ENCODE peak calls at places on chromosomes 6 and 20, in four cellular contexts. N, F, U and Q are unnamed samples.

GRCh38 chr6:18211338-18211737 is 53.0 kb downstream of the DEK start:
- DNase-seq in N (no peak), F (no peak), U (no peak), Q (no peak)

GRCh38 chr6:107800564-107801164 is 23.4 kb downstream of the SCML4 start:
- DNase-seq in N (no peak), F (no peak), U (no peak), Q (no peak)

GRCh38 chr6:37516076-37516919 is 16.6 kb upstream of the CCDC167 start:
- DNase-seq in N (no peak), F (peak), U (no peak), Q (no peak)

GRCh38 chr6:13813621-13814175 is 659 bp downstream of the MCUR1 start:
- DNase-seq in N (no peak), F (peak), U (peak), Q (peak)

GRCh38 chr20:10429443-10429981 is 4.5 kb downstream of the MKKS start:
- DNase-seq in N (no peak), F (peak), U (no peak), Q (no peak)

GRCh38 chr6:113855500-113856010 is 1.6 kb upstream of the MARCKS start:
- DNase-seq in N (no peak), F (peak), U (peak), Q (no peak)

GRCh38 chr6:133890941-133891813 is 2.3 kb downstream of the TCF21 start:
- DNase-seq in N (no peak), F (peak), U (peak), Q (no peak)

GRCh38 chr6:10030942-10031537 is 383.8 kb downstream of the TFAP2A start:
- DNase-seq in N (no peak), F (no peak), U (no peak), Q (no peak)

GRCh38 chr6:163585932-163586437 is 171.5 kb downstream of the QKI start:
- DNase-seq in N (peak), F (no peak), U (peak), Q (peak)

GRCh38 chr20:59412896-59413295 is 112.5 kb downstream of the EDN3 start:
- DNase-seq in N (no peak), F (no peak), U (no peak), Q (no peak)

GRCh38 chr6:6843057-6843627 is 254.6 kb downstream of the LY86 start:
- DNase-seq in N (no peak), F (no peak), U (peak), Q (no peak)

GRCh38 chr6:31785475-31785874 is 8.3 kb upstream of the VWA7 start:
- DNase-seq in N (no peak), F (no peak), U (no peak), Q (no peak)

GRCh38 chr20:59903631-59904030 is 29.8 kb downstream of the SYCP2 start:
- DNase-seq in N (no peak), F (no peak), U (no peak), Q (no peak)

GRCh38 chr6:170282512-170283158 is 8.2 kb downstream of the DLL1 start:
- DNase-seq in N (no peak), F (no peak), U (no peak), Q (no peak)

GRCh38 chr6:160154471-160154870 is 32.9 kb downstream of the SLC22A1 start:
- DNase-seq in N (no peak), F (no peak), U (no peak), Q (no peak)

GRCh38 chr6:107489636-107490567 is at the start of gene SOBP:
- DNase-seq in N (no peak), F (peak), U (peak), Q (no peak)

GRCh38 chr20:58714340-58714922 is 21.8 kb downstream of the NPEPL1 start:
- DNase-seq in N (no peak), F (no peak), U (peak), Q (no peak)

GRCh38 chr6:72525821-72526550 is 95.9 kb upstream of the KCNQ5 start:
- DNase-seq in N (no peak), F (no peak), U (no peak), Q (peak)

GRCh38 chr6:169639653-169640278 is 62.1 kb downstream of the WDR27 start:
- DNase-seq in N (no peak), F (no peak), U (no peak), Q (no peak)

GRCh38 chr20:49948809-49949507 is 12.8 kb downstream of the RNF114 start:
- DNase-seq in N (peak), F (no peak), U (peak), Q (peak)

GRCh38 chr6:17629824-17630510 is 29.9 kb downstream of the FAM8A1 start:
- DNase-seq in N (no peak), F (no peak), U (no peak), Q (no peak)

GRCh38 chr6:134551245-134551960 is 233.5 kb upstream of the SGK1 start:
- DNase-seq in N (peak), F (no peak), U (peak), Q (peak)

GRCh38 chr20:32621071-32621913 is 36.2 kb upstream of the NOL4L start:
- DNase-seq in N (no peak), F (no peak), U (peak), Q (no peak)

GRCh38 chr6:3516094-3516493 is 59.2 kb upstream of the SLC22A23 start:
- DNase-seq in N (no peak), F (no peak), U (no peak), Q (no peak)

GRCh38 chr20:47235853-47236638 is 120.5 kb downstream of the ZMYND8 start:
- DNase-seq in N (no peak), F (no peak), U (no peak), Q (no peak)

GRCh38 chr6:111791415-111791814 is 81.8 kb downstream of the FYN start:
- DNase-seq in N (no peak), F (no peak), U (peak), Q (no peak)

GRCh38 chr6:158818008-158818579 is 1.1 kb downstream of the EZR start:
- DNase-seq in N (no peak), F (peak), U (peak), Q (no peak)

GRCh38 chr6:88963139-88964090 is at the start of gene RNGTT:
- DNase-seq in N (peak), F (peak), U (peak), Q (peak)

GRCh38 chr6:117188627-117189201 is 76.6 kb upstream of the VGLL2 start:
- DNase-seq in N (no peak), F (no peak), U (no peak), Q (no peak)

GRCh38 chr20:1298888-1299511 is 29.9 kb downstream of the SDCBP2 start:
- DNase-seq in N (no peak), F (no peak), U (no peak), Q (no peak)

GRCh38 chr6:45667265-45667664 is 289.5 kb upstream of the SUPT3H start:
- DNase-seq in N (no peak), F (no peak), U (no peak), Q (no peak)

GRCh38 chr20:1265226-1265915 is 723 bp upstream of the SNPH start:
- DNase-seq in N (no peak), F (no peak), U (no peak), Q (no peak)

GRCh38 chr20:42204261-42204660 is 586.1 kb upstream of the CHD6 start:
- DNase-seq in N (no peak), F (peak), U (no peak), Q (no peak)

GRCh38 chr6:147678256-147678655 is 169.8 kb downstream of the SAMD5 start:
- DNase-seq in N (no peak), F (no peak), U (no peak), Q (no peak)

GRCh38 chr20:561437-562231 is 18.0 kb upstream of the CSNK2A1 start:
- DNase-seq in N (peak), F (peak), U (peak), Q (no peak)

GRCh38 chr6:43013020-43013842 is 515 bp downstream of the MEA1 start:
- DNase-seq in N (no peak), F (no peak), U (peak), Q (no peak)

GRCh38 chr6:108946695-108947094 is 98.5 kb downstream of the ARMC2 start:
- DNase-seq in N (no peak), F (no peak), U (no peak), Q (no peak)